ENCODE peak calls at places on chromosomes 4 and X, in five cellular contexts. One of them, this sample, is unnamed.

GRCh38 chrX:152824841-152825374 is 5.6 kb downstream of the CETN2 start:
- DNase-seq in GM12892: no peak
- DNase-seq in suprapubic skin: no peak
- DNase-seq in GM23338: no peak
- DNase-seq in K562: no peak
- DNase-seq in this sample: no peak

GRCh38 chr4:114911141-114911540 is 202.3 kb downstream of the NDST4 start:
- DNase-seq in GM12892: no peak
- DNase-seq in suprapubic skin: no peak
- DNase-seq in GM23338: no peak
- DNase-seq in K562: no peak
- DNase-seq in this sample: no peak

GRCh38 chr4:170581969-170582368 is 492.2 kb upstream of the AADAT start:
- DNase-seq in GM12892: no peak
- DNase-seq in suprapubic skin: no peak
- DNase-seq in GM23338: no peak
- DNase-seq in K562: no peak
- DNase-seq in this sample: no peak

GRCh38 chr4:114384629-114385028 is 214.0 kb upstream of the UGT8 start:
- DNase-seq in GM12892: no peak
- DNase-seq in suprapubic skin: no peak
- DNase-seq in GM23338: peak
- DNase-seq in K562: no peak
- DNase-seq in this sample: no peak

GRCh38 chr4:187064033-187064432 is 340.4 kb upstream of the FAT1 start:
- DNase-seq in GM12892: no peak
- DNase-seq in suprapubic skin: no peak
- DNase-seq in GM23338: no peak
- DNase-seq in K562: no peak
- DNase-seq in this sample: no peak

GRCh38 chrX:56248492-56248891 is 16.3 kb downstream of the KLF8 start:
- DNase-seq in GM12892: no peak
- DNase-seq in suprapubic skin: no peak
- DNase-seq in GM23338: peak
- DNase-seq in K562: peak
- DNase-seq in this sample: peak

GRCh38 chrX:47862680-47863079 is 26.0 kb downstream of the ZNF81 start:
- DNase-seq in GM12892: no peak
- DNase-seq in suprapubic skin: no peak
- DNase-seq in GM23338: no peak
- DNase-seq in K562: no peak
- DNase-seq in this sample: no peak

GRCh38 chr4:1910643-1911042 is 39.5 kb downstream of the NSD2 start:
- DNase-seq in GM12892: no peak
- DNase-seq in suprapubic skin: no peak
- DNase-seq in GM23338: peak
- DNase-seq in K562: peak
- DNase-seq in this sample: peak

GRCh38 chr4:3879681-3880594 is 113.8 kb downstream of the ADRA2C start:
- DNase-seq in GM12892: peak
- DNase-seq in suprapubic skin: peak
- DNase-seq in GM23338: peak
- DNase-seq in K562: no peak
- DNase-seq in this sample: no peak

GRCh38 chrX:28595346-28595745 is 8.1 kb downstream of the IL1RAPL1 start:
- DNase-seq in GM12892: no peak
- DNase-seq in suprapubic skin: no peak
- DNase-seq in GM23338: peak
- DNase-seq in K562: no peak
- DNase-seq in this sample: no peak

GRCh38 chr4:19657856-19658255 is 593.8 kb upstream of the SLIT2 start:
- DNase-seq in GM12892: no peak
- DNase-seq in suprapubic skin: no peak
- DNase-seq in GM23338: no peak
- DNase-seq in K562: no peak
- DNase-seq in this sample: no peak

GRCh38 chr4:25347473-25347872 is 29.6 kb upstream of the ANAPC4 start:
- DNase-seq in GM12892: no peak
- DNase-seq in suprapubic skin: no peak
- DNase-seq in GM23338: no peak
- DNase-seq in K562: no peak
- DNase-seq in this sample: no peak

GRCh38 chrX:153494061-153494460 is 719 bp upstream of the BGN start:
- DNase-seq in GM12892: no peak
- DNase-seq in suprapubic skin: no peak
- DNase-seq in GM23338: no peak
- DNase-seq in K562: no peak
- DNase-seq in this sample: no peak

GRCh38 chr4:19944251-19944650 is 307.5 kb upstream of the SLIT2 start:
- DNase-seq in GM12892: no peak
- DNase-seq in suprapubic skin: no peak
- DNase-seq in GM23338: no peak
- DNase-seq in K562: no peak
- DNase-seq in this sample: no peak

GRCh38 chr4:98653890-98654867 is 4.2 kb downstream of the TSPAN5 start:
- DNase-seq in GM12892: no peak
- DNase-seq in suprapubic skin: no peak
- DNase-seq in GM23338: no peak
- DNase-seq in K562: no peak
- DNase-seq in this sample: no peak

GRCh38 chr4:103915224-103915869 is 195.6 kb upstream of the TACR3 start:
- DNase-seq in GM12892: no peak
- DNase-seq in suprapubic skin: no peak
- DNase-seq in GM23338: peak
- DNase-seq in K562: peak
- DNase-seq in this sample: no peak

GRCh38 chr4:150217804-150218203 is 139.6 kb downstream of the DCLK2 start:
- DNase-seq in GM12892: no peak
- DNase-seq in suprapubic skin: no peak
- DNase-seq in GM23338: no peak
- DNase-seq in K562: no peak
- DNase-seq in this sample: no peak

GRCh38 chrX:115970718-115971117 is 199.8 kb upstream of the AGTR2 start:
- DNase-seq in GM12892: no peak
- DNase-seq in suprapubic skin: no peak
- DNase-seq in GM23338: no peak
- DNase-seq in K562: no peak
- DNase-seq in this sample: no peak

GRCh38 chr4:144357970-144358369 is 217.5 kb upstream of the GYPA start:
- DNase-seq in GM12892: no peak
- DNase-seq in suprapubic skin: no peak
- DNase-seq in GM23338: no peak
- DNase-seq in K562: no peak
- DNase-seq in this sample: no peak

GRCh38 chr4:8156617-8157016 is 2.0 kb downstream of the ABLIM2 start:
- DNase-seq in GM12892: no peak
- DNase-seq in suprapubic skin: no peak
- DNase-seq in GM23338: no peak
- DNase-seq in K562: no peak
- DNase-seq in this sample: no peak

GRCh38 chr4:140523370-140523856 is 555 bp upstream of the ELMOD2 start:
- DNase-seq in GM12892: no peak
- DNase-seq in suprapubic skin: no peak
- DNase-seq in GM23338: no peak
- DNase-seq in K562: no peak
- DNase-seq in this sample: no peak

GRCh38 chrX:130887392-130887791 is 15.6 kb downstream of the ENOX2 start:
- DNase-seq in GM12892: no peak
- DNase-seq in suprapubic skin: no peak
- DNase-seq in GM23338: no peak
- DNase-seq in K562: no peak
- DNase-seq in this sample: no peak

GRCh38 chr4:105560488-105560887 is 8.1 kb downstream of the ARHGEF38 start:
- DNase-seq in GM12892: no peak
- DNase-seq in suprapubic skin: no peak
- DNase-seq in GM23338: no peak
- DNase-seq in K562: no peak
- DNase-seq in this sample: no peak

GRCh38 chr4:155948541-155948940 is 5.1 kb downstream of the CTSO start:
- DNase-seq in GM12892: no peak
- DNase-seq in suprapubic skin: no peak
- DNase-seq in GM23338: no peak
- DNase-seq in K562: no peak
- DNase-seq in this sample: no peak

GRCh38 chr4:4338632-4339031 is 48.3 kb upstream of the NSG1 start:
- DNase-seq in GM12892: no peak
- DNase-seq in suprapubic skin: no peak
- DNase-seq in GM23338: no peak
- DNase-seq in K562: no peak
- DNase-seq in this sample: no peak

GRCh38 chr4:61443813-61444510 is 243.8 kb downstream of the ADGRL3 start:
- DNase-seq in GM12892: no peak
- DNase-seq in suprapubic skin: no peak
- DNase-seq in GM23338: no peak
- DNase-seq in K562: no peak
- DNase-seq in this sample: no peak

GRCh38 chrX:21691512-21692018 is 33.4 kb upstream of the KLHL34 start:
- DNase-seq in GM12892: no peak
- DNase-seq in suprapubic skin: no peak
- DNase-seq in GM23338: no peak
- DNase-seq in K562: no peak
- DNase-seq in this sample: no peak

GRCh38 chrX:119942173-119942819 is 1.3 kb downstream of the NKAP start:
- DNase-seq in GM12892: no peak
- DNase-seq in suprapubic skin: no peak
- DNase-seq in GM23338: no peak
- DNase-seq in K562: no peak
- DNase-seq in this sample: no peak

GRCh38 chr4:7411896-7412585 is 22.7 kb downstream of the PSAPL1 start:
- DNase-seq in GM12892: no peak
- DNase-seq in suprapubic skin: peak
- DNase-seq in GM23338: no peak
- DNase-seq in K562: no peak
- DNase-seq in this sample: no peak

GRCh38 chr4:141540643-141541042 is 95.7 kb upstream of the IL15 start:
- DNase-seq in GM12892: no peak
- DNase-seq in suprapubic skin: no peak
- DNase-seq in GM23338: no peak
- DNase-seq in K562: no peak
- DNase-seq in this sample: no peak

GRCh38 chr4:83535945-83536648 is at the start of gene GPAT3:
- DNase-seq in GM12892: peak
- DNase-seq in suprapubic skin: peak
- DNase-seq in GM23338: peak
- DNase-seq in K562: peak
- DNase-seq in this sample: peak
- TF ChIP-seq POLR2AphosphoS5 in GM12892: no peak
- TF ChIP-seq POLR2AphosphoS5 in suprapubic skin: peak
- TF ChIP-seq POLR2AphosphoS5 in GM23338: no peak
- TF ChIP-seq POLR2AphosphoS5 in K562: no peak
- TF ChIP-seq POLR2AphosphoS5 in this sample: peak

DNA sequence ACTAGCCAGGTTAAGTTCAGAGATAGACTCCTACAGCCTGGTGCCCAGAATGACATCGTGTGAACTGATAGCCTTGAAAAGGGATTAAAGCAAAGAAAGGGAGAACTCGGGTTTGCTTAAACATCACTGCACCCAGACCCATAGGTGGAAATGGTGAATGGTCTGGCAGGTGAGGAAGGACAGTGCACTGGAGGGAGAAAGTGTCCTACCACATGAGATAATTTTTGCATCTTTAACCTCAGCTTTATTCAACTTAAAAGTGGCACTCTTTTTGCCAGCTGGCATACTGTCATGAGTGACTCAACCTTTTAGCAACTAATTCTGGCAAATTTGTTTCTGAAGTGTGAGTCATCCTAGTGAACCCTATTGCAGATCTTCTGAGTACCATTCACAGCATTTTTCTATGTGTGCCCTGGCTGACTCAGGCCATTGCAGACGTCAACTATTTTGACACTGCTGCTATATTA is 53.0 kb upstream of the DAPP1 start:
- DNase-seq in GM12892: no peak
- DNase-seq in suprapubic skin: no peak
- DNase-seq in GM23338: no peak
- DNase-seq in K562: no peak
- DNase-seq in this sample: no peak
- TF ChIP-seq POLR2AphosphoS5 in GM12892: no peak
- TF ChIP-seq POLR2AphosphoS5 in suprapubic skin: no peak
- TF ChIP-seq POLR2AphosphoS5 in GM23338: no peak
- TF ChIP-seq POLR2AphosphoS5 in K562: no peak
- TF ChIP-seq POLR2AphosphoS5 in this sample: no peak

GRCh38 chr4:41256740-41257256 is at the start of gene UCHL1:
- DNase-seq in GM12892: peak
- DNase-seq in suprapubic skin: no peak
- DNase-seq in GM23338: peak
- DNase-seq in K562: no peak
- DNase-seq in this sample: peak
- TF ChIP-seq POLR2AphosphoS5 in GM12892: peak
- TF ChIP-seq POLR2AphosphoS5 in suprapubic skin: no peak
- TF ChIP-seq POLR2AphosphoS5 in GM23338: peak
- TF ChIP-seq POLR2AphosphoS5 in K562: no peak
- TF ChIP-seq POLR2AphosphoS5 in this sample: no peak

GRCh38 chr4:68349361-68350360 is at the start of gene YTHDC1:
- DNase-seq in GM12892: peak
- DNase-seq in suprapubic skin: peak
- DNase-seq in GM23338: peak
- DNase-seq in K562: peak
- DNase-seq in this sample: peak
- TF ChIP-seq POLR2AphosphoS5 in GM12892: peak
- TF ChIP-seq POLR2AphosphoS5 in suprapubic skin: peak
- TF ChIP-seq POLR2AphosphoS5 in GM23338: peak
- TF ChIP-seq POLR2AphosphoS5 in K562: peak
- TF ChIP-seq POLR2AphosphoS5 in this sample: peak

DNA sequence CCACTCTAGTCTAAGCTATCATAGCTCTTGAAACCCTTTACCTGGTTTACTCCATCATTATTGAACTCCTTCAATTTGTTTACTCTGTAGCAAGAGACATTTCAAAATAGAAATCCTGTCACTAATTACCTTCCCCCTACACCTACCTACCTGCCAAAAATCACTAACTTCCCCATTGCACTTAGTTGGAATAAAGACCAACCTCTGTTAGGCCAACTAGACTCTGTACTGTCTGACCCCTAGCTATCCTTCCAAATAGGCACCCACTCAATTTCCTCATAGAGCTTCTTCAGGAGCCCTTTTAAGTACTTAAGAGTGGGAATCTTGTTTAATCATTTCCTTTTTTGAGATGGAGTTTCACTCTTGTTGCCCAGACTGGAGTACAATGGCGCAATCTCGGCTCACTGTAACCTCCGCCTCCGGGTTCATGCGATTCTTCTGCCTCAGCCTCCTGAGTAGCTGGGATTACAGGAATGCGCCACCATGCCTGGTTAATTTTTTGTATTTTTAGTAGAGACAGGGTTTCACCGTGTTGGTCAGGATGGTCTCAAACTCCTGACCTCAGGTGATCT is 8.9 kb upstream of the CDKL2 start:
- DNase-seq in GM12892: no peak
- DNase-seq in suprapubic skin: no peak
- DNase-seq in GM23338: no peak
- DNase-seq in K562: no peak
- DNase-seq in this sample: no peak
- TF ChIP-seq POLR2AphosphoS5 in GM12892: no peak
- TF ChIP-seq POLR2AphosphoS5 in suprapubic skin: no peak
- TF ChIP-seq POLR2AphosphoS5 in GM23338: peak
- TF ChIP-seq POLR2AphosphoS5 in K562: no peak
- TF ChIP-seq POLR2AphosphoS5 in this sample: no peak